ENCODE peak calls at places on chromosomes 1 and 21, in seven cellular contexts. O, Z, I, C, M, A and Y are unnamed samples.
A peak's percentile ranks its signal among the peaks of the same experiment; 100 is the strongest.

GRCh38 chr1:167430134-167430848 is 88.0 kb downstream of the CD247 start:
- DNase-seq in M (no peak), Z (no peak), O (no peak), C (no peak), I (no peak), A (peak; percentile 28), Y (no peak)

GRCh38 chr1:73909043-73909567 is 288.9 kb downstream of the LRRIQ3 start:
- DNase-seq in M (no peak), A (no peak), C (no peak), I (no peak), Z (no peak), O (no peak), Y (no peak)

GRCh38 chr1:205918955-205919746 is 24.1 kb downstream of the SLC26A9 start:
- DNase-seq in O (peak; percentile 20), Z (peak; percentile 61), A (peak; percentile 80), I (peak; percentile 73), C (peak; percentile 74), M (peak; percentile 79), Y (no peak)

GRCh38 chr21:32207096-32207716 is 71.6 kb downstream of the MIS18A start:
- DNase-seq in Z (no peak), M (no peak), O (no peak), C (no peak), A (no peak), I (no peak), Y (no peak)

GRCh38 chr1:204327359-204327758 is 32.4 kb downstream of the PLEKHA6 start:
- DNase-seq in O (no peak), I (no peak), C (no peak), Z (no peak), M (no peak), A (no peak), Y (no peak)

GRCh38 chr1:108842525-108843181 is 14.2 kb downstream of the AKNAD1 start:
- DNase-seq in O (no peak), C (no peak), A (no peak), M (no peak), Z (no peak), I (no peak), Y (no peak)

GRCh38 chr1:201359873-201360210 is 17.6 kb downstream of the TNNT2 start:
- DNase-seq in A (no peak), M (no peak), C (no peak), O (no peak), I (no peak), Z (no peak), Y (no peak)

GRCh38 chr1:55735110-55735509 is 519.9 kb upstream of the USP24 start:
- DNase-seq in M (no peak), C (no peak), I (no peak), O (no peak), Z (no peak), A (no peak), Y (no peak)

GRCh38 chr1:221712198-221712684 is 29.6 kb downstream of the DUSP10 start:
- DNase-seq in M (peak; percentile 97), I (peak; percentile 27), A (peak; percentile 82), C (no peak), O (no peak), Z (peak; percentile 48), Y (no peak)

GRCh38 chr1:235984041-235984820 is 80.7 kb downstream of the NID1 start:
- DNase-seq in M (peak; percentile 84), I (no peak), A (no peak), C (no peak), O (no peak), Z (peak; percentile 60), Y (no peak)

GRCh38 chr1:184854456-184855180 is 100.0 kb upstream of the EDEM3 start:
- DNase-seq in C (no peak), Z (peak; percentile 15), I (no peak), A (no peak), O (no peak), M (peak; percentile 30), Y (no peak)

GRCh38 chr1:226308166-226308722 is 720 bp downstream of the LIN9 start:
- DNase-seq in I (peak; percentile 13), C (no peak), A (peak; percentile 34), O (no peak), M (no peak), Z (no peak), Y (no peak)

GRCh38 chr1:93177991-93178390 is 2.2 kb downstream of the TMED5 start:
- DNase-seq in O (no peak), A (no peak), M (peak; percentile 59), I (no peak), Z (no peak), C (no peak), Y (no peak)